ENCODE peak calls at places on chromosomes 1 and 21, in six cellular contexts. One of them, this sample, is unnamed.

GRCh38 chr1:1629430-1630190 is 2.4 kb upstream of the MMP23B start:
- DNase-seq in NCI-H1417: no peak
- DNase-seq in stimulated activated CD8-positive, alpha-beta memory T cell treated with anti-CD3 and anti-CD28 coated beads, Interleukin-15, amount 100 ng/mL, for 24 hours: no peak
- DNase-seq in LoVo: no peak
- DNase-seq in fibroblast of villous mesenchyme: no peak
- DNase-seq in foreskin melanocyte: no peak
- DNase-seq in this sample: no peak

GRCh38 chr1:33623811-33624210 is 151.4 kb downstream of the ZSCAN20 start:
- DNase-seq in NCI-H1417: no peak
- DNase-seq in stimulated activated CD8-positive, alpha-beta memory T cell treated with anti-CD3 and anti-CD28 coated beads, Interleukin-15, amount 100 ng/mL, for 24 hours: no peak
- DNase-seq in LoVo: no peak
- DNase-seq in fibroblast of villous mesenchyme: no peak
- DNase-seq in foreskin melanocyte: no peak
- DNase-seq in this sample: no peak

GRCh38 chr1:3349161-3349967 is 105.1 kb upstream of the ARHGEF16 start:
- DNase-seq in NCI-H1417: no peak
- DNase-seq in stimulated activated CD8-positive, alpha-beta memory T cell treated with anti-CD3 and anti-CD28 coated beads, Interleukin-15, amount 100 ng/mL, for 24 hours: no peak
- DNase-seq in LoVo: no peak
- DNase-seq in fibroblast of villous mesenchyme: peak
- DNase-seq in foreskin melanocyte: no peak
- DNase-seq in this sample: no peak

GRCh38 chr1:225572422-225572821 is 80.5 kb downstream of the ENAH start:
- DNase-seq in NCI-H1417: no peak
- DNase-seq in stimulated activated CD8-positive, alpha-beta memory T cell treated with anti-CD3 and anti-CD28 coated beads, Interleukin-15, amount 100 ng/mL, for 24 hours: no peak
- DNase-seq in LoVo: no peak
- DNase-seq in fibroblast of villous mesenchyme: peak
- DNase-seq in foreskin melanocyte: no peak
- DNase-seq in this sample: no peak

GRCh38 chr1:93908394-93909145 is 660 bp downstream of the GCLM start:
- DNase-seq in NCI-H1417: peak
- DNase-seq in stimulated activated CD8-positive, alpha-beta memory T cell treated with anti-CD3 and anti-CD28 coated beads, Interleukin-15, amount 100 ng/mL, for 24 hours: peak
- DNase-seq in LoVo: peak
- DNase-seq in fibroblast of villous mesenchyme: no peak
- DNase-seq in foreskin melanocyte: no peak
- DNase-seq in this sample: peak

GRCh38 chr1:61240878-61241277 is 158.5 kb downstream of the NFIA start:
- DNase-seq in NCI-H1417: no peak
- DNase-seq in stimulated activated CD8-positive, alpha-beta memory T cell treated with anti-CD3 and anti-CD28 coated beads, Interleukin-15, amount 100 ng/mL, for 24 hours: no peak
- DNase-seq in LoVo: no peak
- DNase-seq in fibroblast of villous mesenchyme: no peak
- DNase-seq in foreskin melanocyte: no peak
- DNase-seq in this sample: no peak

GRCh38 chr1:152519876-152520275 is 5.6 kb downstream of the CRCT1 start:
- DNase-seq in NCI-H1417: no peak
- DNase-seq in stimulated activated CD8-positive, alpha-beta memory T cell treated with anti-CD3 and anti-CD28 coated beads, Interleukin-15, amount 100 ng/mL, for 24 hours: no peak
- DNase-seq in LoVo: no peak
- DNase-seq in fibroblast of villous mesenchyme: no peak
- DNase-seq in foreskin melanocyte: no peak
- DNase-seq in this sample: no peak

GRCh38 chr21:45050361-45050785 is 24.0 kb upstream of the ADARB1 start:
- DNase-seq in NCI-H1417: no peak
- DNase-seq in stimulated activated CD8-positive, alpha-beta memory T cell treated with anti-CD3 and anti-CD28 coated beads, Interleukin-15, amount 100 ng/mL, for 24 hours: no peak
- DNase-seq in LoVo: no peak
- DNase-seq in fibroblast of villous mesenchyme: peak
- DNase-seq in foreskin melanocyte: no peak
- DNase-seq in this sample: no peak

GRCh38 chr1:106680922-106681321 is 375.6 kb upstream of the PRMT6 start:
- DNase-seq in NCI-H1417: no peak
- DNase-seq in stimulated activated CD8-positive, alpha-beta memory T cell treated with anti-CD3 and anti-CD28 coated beads, Interleukin-15, amount 100 ng/mL, for 24 hours: no peak
- DNase-seq in LoVo: no peak
- DNase-seq in fibroblast of villous mesenchyme: no peak
- DNase-seq in foreskin melanocyte: no peak
- DNase-seq in this sample: no peak

GRCh38 chr1:204791453-204792366 is 79.0 kb upstream of the NFASC start:
- DNase-seq in NCI-H1417: peak
- DNase-seq in stimulated activated CD8-positive, alpha-beta memory T cell treated with anti-CD3 and anti-CD28 coated beads, Interleukin-15, amount 100 ng/mL, for 24 hours: peak
- DNase-seq in LoVo: peak
- DNase-seq in fibroblast of villous mesenchyme: peak
- DNase-seq in foreskin melanocyte: peak
- DNase-seq in this sample: peak

GRCh38 chr1:160030657-160031367 is 978 bp downstream of the PIGM start:
- DNase-seq in NCI-H1417: no peak
- DNase-seq in stimulated activated CD8-positive, alpha-beta memory T cell treated with anti-CD3 and anti-CD28 coated beads, Interleukin-15, amount 100 ng/mL, for 24 hours: no peak
- DNase-seq in LoVo: no peak
- DNase-seq in fibroblast of villous mesenchyme: no peak
- DNase-seq in foreskin melanocyte: no peak
- DNase-seq in this sample: peak

GRCh38 chr1:224340711-224341384 is 10.9 kb upstream of the NVL start:
- DNase-seq in NCI-H1417: no peak
- DNase-seq in stimulated activated CD8-positive, alpha-beta memory T cell treated with anti-CD3 and anti-CD28 coated beads, Interleukin-15, amount 100 ng/mL, for 24 hours: no peak
- DNase-seq in LoVo: no peak
- DNase-seq in fibroblast of villous mesenchyme: peak
- DNase-seq in foreskin melanocyte: no peak
- DNase-seq in this sample: no peak

GRCh38 chr1:78840447-78841251 is 165.9 kb downstream of the ADGRL4 start:
- DNase-seq in NCI-H1417: peak
- DNase-seq in stimulated activated CD8-positive, alpha-beta memory T cell treated with anti-CD3 and anti-CD28 coated beads, Interleukin-15, amount 100 ng/mL, for 24 hours: no peak
- DNase-seq in LoVo: no peak
- DNase-seq in fibroblast of villous mesenchyme: peak
- DNase-seq in foreskin melanocyte: no peak
- DNase-seq in this sample: peak

GRCh38 chr1:79633456-79633855 is 626.9 kb upstream of the ADGRL4 start:
- DNase-seq in NCI-H1417: no peak
- DNase-seq in stimulated activated CD8-positive, alpha-beta memory T cell treated with anti-CD3 and anti-CD28 coated beads, Interleukin-15, amount 100 ng/mL, for 24 hours: no peak
- DNase-seq in LoVo: no peak
- DNase-seq in fibroblast of villous mesenchyme: peak
- DNase-seq in foreskin melanocyte: peak
- DNase-seq in this sample: no peak

GRCh38 chr1:114558548-114558947 is 22.9 kb downstream of the BCAS2 start:
- DNase-seq in NCI-H1417: no peak
- DNase-seq in stimulated activated CD8-positive, alpha-beta memory T cell treated with anti-CD3 and anti-CD28 coated beads, Interleukin-15, amount 100 ng/mL, for 24 hours: no peak
- DNase-seq in LoVo: peak
- DNase-seq in fibroblast of villous mesenchyme: peak
- DNase-seq in foreskin melanocyte: no peak
- DNase-seq in this sample: peak

GRCh38 chr1:246151796-246152434 is 355.2 kb downstream of the SMYD3 start:
- DNase-seq in NCI-H1417: peak
- DNase-seq in stimulated activated CD8-positive, alpha-beta memory T cell treated with anti-CD3 and anti-CD28 coated beads, Interleukin-15, amount 100 ng/mL, for 24 hours: no peak
- DNase-seq in LoVo: no peak
- DNase-seq in fibroblast of villous mesenchyme: no peak
- DNase-seq in foreskin melanocyte: no peak
- DNase-seq in this sample: peak

This sample was measured in NCI-H510A treated with DMSO at 0.1 percent for 48 hours.